ENCODE peak calls at places on chromosome 20, in ten cellular contexts. One of them, this sample, is unnamed.
A peak's percentile ranks its signal among the peaks of the same experiment; 100 is the strongest.

GRCh38 chr20:3092611-3093379 is 8.3 kb upstream of the AVP start:
- DNase-seq in sigmoid colon: no peak
- DNase-seq in esophagus squamous epithelium: no peak
- DNase-seq in PC-9: no peak
- DNase-seq in cardiac muscle cell: no peak
- DNase-seq in adrenal gland: no peak
- DNase-seq in OCI-LY7: no peak
- DNase-seq in breast epithelium: no peak
- DNase-seq in IMR-90: no peak
- DNase-seq in kidney epithelial cell: no peak
- DNase-seq in this sample: no peak

GRCh38 chr20:57716893-57717292 is 7.1 kb upstream of the PMEPA1 start:
- DNase-seq in IMR-90: no peak
- DNase-seq in breast epithelium: no peak
- DNase-seq in cardiac muscle cell: no peak
- DNase-seq in kidney epithelial cell: no peak
- DNase-seq in adrenal gland: no peak
- DNase-seq in esophagus squamous epithelium: no peak
- DNase-seq in OCI-LY7: no peak
- DNase-seq in PC-9: no peak
- DNase-seq in sigmoid colon: no peak
- DNase-seq in this sample: no peak

GRCh38 chr20:51562334-51563140 is 20.0 kb upstream of the NFATC2 start:
- DNase-seq in kidney epithelial cell: peak; percentile 75
- DNase-seq in esophagus squamous epithelium: no peak
- DNase-seq in adrenal gland: peak; percentile 65
- DNase-seq in IMR-90: peak; percentile 95
- DNase-seq in OCI-LY7: no peak
- DNase-seq in sigmoid colon: peak; percentile 94
- DNase-seq in PC-9: peak; percentile 65
- DNase-seq in cardiac muscle cell: peak; percentile 81
- DNase-seq in breast epithelium: peak; percentile 67
- DNase-seq in this sample: peak; percentile 88

GRCh38 chr20:36314734-36315544 is 8.8 kb downstream of the DLGAP4 start:
- DNase-seq in sigmoid colon: peak; percentile 27
- DNase-seq in esophagus squamous epithelium: no peak
- DNase-seq in cardiac muscle cell: no peak
- DNase-seq in kidney epithelial cell: no peak
- DNase-seq in PC-9: no peak
- DNase-seq in breast epithelium: peak; percentile 15
- DNase-seq in adrenal gland: no peak
- DNase-seq in OCI-LY7: no peak
- DNase-seq in IMR-90: no peak
- DNase-seq in this sample: no peak

GRCh38 chr20:33522256-33522820 is 32.4 kb downstream of the CBFA2T2 start:
- DNase-seq in kidney epithelial cell: no peak
- DNase-seq in adrenal gland: no peak
- DNase-seq in esophagus squamous epithelium: no peak
- DNase-seq in OCI-LY7: no peak
- DNase-seq in PC-9: no peak
- DNase-seq in breast epithelium: no peak
- DNase-seq in IMR-90: no peak
- DNase-seq in sigmoid colon: no peak
- DNase-seq in cardiac muscle cell: no peak
- DNase-seq in this sample: no peak

GRCh38 chr20:24701027-24701426 is 231.6 kb downstream of the SYNDIG1 start:
- DNase-seq in sigmoid colon: no peak
- DNase-seq in cardiac muscle cell: no peak
- DNase-seq in PC-9: no peak
- DNase-seq in OCI-LY7: no peak
- DNase-seq in breast epithelium: no peak
- DNase-seq in adrenal gland: no peak
- DNase-seq in kidney epithelial cell: no peak
- DNase-seq in IMR-90: no peak
- DNase-seq in esophagus squamous epithelium: no peak
- DNase-seq in this sample: no peak

GRCh38 chr20:43365691-43366090 is 92.0 kb upstream of the SRSF6 start:
- DNase-seq in breast epithelium: no peak
- DNase-seq in IMR-90: no peak
- DNase-seq in sigmoid colon: no peak
- DNase-seq in OCI-LY7: no peak
- DNase-seq in adrenal gland: no peak
- DNase-seq in cardiac muscle cell: no peak
- DNase-seq in esophagus squamous epithelium: no peak
- DNase-seq in kidney epithelial cell: no peak
- DNase-seq in PC-9: no peak
- DNase-seq in this sample: no peak

GRCh38 chr20:62885808-62886708 is 24.4 kb upstream of the TCFL5 start:
- DNase-seq in esophagus squamous epithelium: no peak
- DNase-seq in IMR-90: no peak
- DNase-seq in breast epithelium: no peak
- DNase-seq in OCI-LY7: no peak
- DNase-seq in kidney epithelial cell: no peak
- DNase-seq in sigmoid colon: no peak
- DNase-seq in cardiac muscle cell: no peak
- DNase-seq in PC-9: no peak
- DNase-seq in adrenal gland: no peak
- DNase-seq in this sample: no peak

GRCh38 chr20:41586784-41587183 is 31.4 kb downstream of the CHD6 start:
- DNase-seq in esophagus squamous epithelium: no peak
- DNase-seq in PC-9: no peak
- DNase-seq in OCI-LY7: no peak
- DNase-seq in cardiac muscle cell: no peak
- DNase-seq in IMR-90: no peak
- DNase-seq in kidney epithelial cell: no peak
- DNase-seq in breast epithelium: no peak
- DNase-seq in adrenal gland: no peak
- DNase-seq in sigmoid colon: no peak
- DNase-seq in this sample: no peak

GRCh38 chr20:45383131-45383530 is 5.0 kb upstream of the TP53TG5 start:
- DNase-seq in sigmoid colon: no peak
- DNase-seq in kidney epithelial cell: no peak
- DNase-seq in breast epithelium: no peak
- DNase-seq in cardiac muscle cell: no peak
- DNase-seq in OCI-LY7: no peak
- DNase-seq in esophagus squamous epithelium: no peak
- DNase-seq in IMR-90: peak; percentile 47
- DNase-seq in PC-9: no peak
- DNase-seq in adrenal gland: no peak
- DNase-seq in this sample: no peak

GRCh38 chr20:24795444-24795843 is 153.6 kb upstream of the CST7 start:
- DNase-seq in breast epithelium: no peak
- DNase-seq in adrenal gland: no peak
- DNase-seq in cardiac muscle cell: no peak
- DNase-seq in kidney epithelial cell: no peak
- DNase-seq in IMR-90: peak; percentile 1
- DNase-seq in OCI-LY7: no peak
- DNase-seq in PC-9: no peak
- DNase-seq in sigmoid colon: no peak
- DNase-seq in esophagus squamous epithelium: no peak
- DNase-seq in this sample: no peak

GRCh38 chr20:11270566-11270965 is 596.8 kb upstream of the JAG1 start:
- DNase-seq in breast epithelium: no peak
- DNase-seq in adrenal gland: no peak
- DNase-seq in PC-9: no peak
- DNase-seq in kidney epithelial cell: no peak
- DNase-seq in IMR-90: no peak
- DNase-seq in cardiac muscle cell: peak; percentile 20
- DNase-seq in esophagus squamous epithelium: no peak
- DNase-seq in sigmoid colon: no peak
- DNase-seq in OCI-LY7: no peak
- DNase-seq in this sample: no peak

GRCh38 chr20:51563597-51564332 is 21.2 kb upstream of the NFATC2 start:
- DNase-seq in breast epithelium: no peak
- DNase-seq in esophagus squamous epithelium: no peak
- DNase-seq in kidney epithelial cell: no peak
- DNase-seq in adrenal gland: peak; percentile 68
- DNase-seq in PC-9: peak; percentile 57
- DNase-seq in cardiac muscle cell: peak; percentile 63
- DNase-seq in sigmoid colon: peak; percentile 86
- DNase-seq in IMR-90: peak; percentile 86
- DNase-seq in OCI-LY7: no peak
- DNase-seq in this sample: peak; percentile 63

GRCh38 chr20:671252-672030 is 4.2 kb downstream of the SCRT2 start:
- DNase-seq in kidney epithelial cell: no peak
- DNase-seq in IMR-90: no peak
- DNase-seq in esophagus squamous epithelium: no peak
- DNase-seq in OCI-LY7: no peak
- DNase-seq in cardiac muscle cell: no peak
- DNase-seq in breast epithelium: no peak
- DNase-seq in adrenal gland: no peak
- DNase-seq in PC-9: no peak
- DNase-seq in sigmoid colon: no peak
- DNase-seq in this sample: no peak

GRCh38 chr20:48635791-48636267 is 192.0 kb downstream of the PREX1 start:
- DNase-seq in esophagus squamous epithelium: no peak
- DNase-seq in PC-9: peak; percentile 50
- DNase-seq in adrenal gland: peak; percentile 78
- DNase-seq in kidney epithelial cell: no peak
- DNase-seq in breast epithelium: no peak
- DNase-seq in cardiac muscle cell: peak; percentile 79
- DNase-seq in IMR-90: peak; percentile 31
- DNase-seq in OCI-LY7: peak; percentile 70
- DNase-seq in sigmoid colon: no peak
- DNase-seq in this sample: peak; percentile 6

GRCh38 chr20:53788253-53789022 is 194.8 kb upstream of the ZNF217 start:
- DNase-seq in OCI-LY7: no peak
- DNase-seq in IMR-90: no peak
- DNase-seq in adrenal gland: no peak
- DNase-seq in sigmoid colon: no peak
- DNase-seq in cardiac muscle cell: no peak
- DNase-seq in esophagus squamous epithelium: no peak
- DNase-seq in kidney epithelial cell: no peak
- DNase-seq in PC-9: no peak
- DNase-seq in breast epithelium: no peak
- DNase-seq in this sample: no peak

GRCh38 chr20:53783768-53784167 is 190.1 kb upstream of the ZNF217 start:
- DNase-seq in kidney epithelial cell: no peak
- DNase-seq in sigmoid colon: no peak
- DNase-seq in cardiac muscle cell: no peak
- DNase-seq in OCI-LY7: no peak
- DNase-seq in breast epithelium: no peak
- DNase-seq in IMR-90: no peak
- DNase-seq in PC-9: no peak
- DNase-seq in adrenal gland: no peak
- DNase-seq in esophagus squamous epithelium: no peak
- DNase-seq in this sample: no peak

GRCh38 chr20:53785320-53785719 is 191.7 kb upstream of the ZNF217 start:
- DNase-seq in adrenal gland: no peak
- DNase-seq in esophagus squamous epithelium: no peak
- DNase-seq in PC-9: peak; percentile 51
- DNase-seq in cardiac muscle cell: no peak
- DNase-seq in breast epithelium: no peak
- DNase-seq in OCI-LY7: no peak
- DNase-seq in sigmoid colon: peak; percentile 13
- DNase-seq in kidney epithelial cell: no peak
- DNase-seq in IMR-90: no peak
- DNase-seq in this sample: no peak

GRCh38 chr20:53786445-53787267 is 193.0 kb upstream of the ZNF217 start:
- DNase-seq in breast epithelium: no peak
- DNase-seq in PC-9: peak; percentile 97
- DNase-seq in cardiac muscle cell: no peak
- DNase-seq in sigmoid colon: no peak
- DNase-seq in adrenal gland: no peak
- DNase-seq in IMR-90: no peak
- DNase-seq in OCI-LY7: peak; percentile 22
- DNase-seq in esophagus squamous epithelium: no peak
- DNase-seq in kidney epithelial cell: no peak
- DNase-seq in this sample: no peak

GRCh38 chr20:53786071-53786444 is 192.4 kb upstream of the ZNF217 start:
- DNase-seq in PC-9: peak; percentile 100
- DNase-seq in IMR-90: no peak
- DNase-seq in esophagus squamous epithelium: no peak
- DNase-seq in breast epithelium: no peak
- DNase-seq in kidney epithelial cell: no peak
- DNase-seq in OCI-LY7: no peak
- DNase-seq in sigmoid colon: no peak
- DNase-seq in adrenal gland: no peak
- DNase-seq in cardiac muscle cell: no peak
- DNase-seq in this sample: no peak
- H3K4me3 ChIP-seq in PC-9: peak overlapping the region; percentile 40
- H3K4me3 ChIP-seq in IMR-90: no peak overlapping the region
- H3K4me3 ChIP-seq in esophagus squamous epithelium: no peak overlapping the region
- H3K4me3 ChIP-seq in breast epithelium: no peak overlapping the region
- H3K4me3 ChIP-seq in kidney epithelial cell: no peak overlapping the region
- H3K4me3 ChIP-seq in OCI-LY7: no peak overlapping the region
- H3K4me3 ChIP-seq in sigmoid colon: no peak overlapping the region
- H3K4me3 ChIP-seq in adrenal gland: no peak overlapping the region
- H3K4me3 ChIP-seq in cardiac muscle cell: no peak overlapping the region
- H3K4me3 ChIP-seq in this sample: no peak overlapping the region

GRCh38 chr20:38452880-38453624 is 17.9 kb upstream of the SNHG17 start:
- DNase-seq in sigmoid colon: peak; percentile 39
- DNase-seq in breast epithelium: peak; percentile 31
- DNase-seq in adrenal gland: peak; percentile 33
- DNase-seq in esophagus squamous epithelium: no peak
- DNase-seq in PC-9: no peak
- DNase-seq in IMR-90: peak; percentile 74
- DNase-seq in cardiac muscle cell: no peak
- DNase-seq in OCI-LY7: no peak
- DNase-seq in kidney epithelial cell: no peak
- DNase-seq in this sample: no peak
- TF ChIP-seq CTCF in sigmoid colon: no peak
- TF ChIP-seq CTCF in breast epithelium: no peak
- TF ChIP-seq CTCF in adrenal gland: no peak
- TF ChIP-seq CTCF in esophagus squamous epithelium: no peak
- TF ChIP-seq CTCF in PC-9: no peak
- TF ChIP-seq CTCF in IMR-90: no peak
- TF ChIP-seq CTCF in cardiac muscle cell: no peak
- TF ChIP-seq CTCF in OCI-LY7: no peak
- TF ChIP-seq CTCF in kidney epithelial cell: no peak
- TF ChIP-seq CTCF in this sample: no peak

DNA sequence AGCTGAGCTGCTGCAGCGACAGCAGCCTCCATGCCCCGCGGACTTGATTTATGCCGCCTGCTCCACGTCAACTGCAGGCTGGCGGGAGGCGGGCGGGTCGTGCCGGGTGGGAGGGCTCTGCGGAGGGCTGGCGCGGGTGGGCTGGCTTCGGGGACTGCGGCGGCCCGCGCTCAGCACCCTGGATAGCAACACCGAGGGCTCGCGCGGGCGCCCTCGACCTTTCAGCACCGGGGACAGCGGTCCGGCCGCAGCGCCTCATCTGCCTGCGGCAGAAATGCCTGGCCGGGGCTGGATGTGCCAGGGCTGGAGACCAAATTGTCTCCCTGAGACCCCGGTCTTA is 792 bp downstream of the SNAP25 start:
- DNase-seq in esophagus squamous epithelium: no peak
- DNase-seq in PC-9: no peak
- DNase-seq in cardiac muscle cell: peak; percentile 91
- DNase-seq in IMR-90: peak; percentile 53
- DNase-seq in OCI-LY7: peak; percentile 35
- DNase-seq in adrenal gland: peak; percentile 81
- DNase-seq in breast epithelium: peak; percentile 61
- DNase-seq in kidney epithelial cell: no peak
- DNase-seq in sigmoid colon: peak; percentile 71
- DNase-seq in this sample: no peak
- H3K4me3 ChIP-seq in esophagus squamous epithelium: no peak overlapping the region
- H3K4me3 ChIP-seq in PC-9: no peak overlapping the region
- H3K4me3 ChIP-seq in cardiac muscle cell: peak overlapping the region; percentile 68
- H3K4me3 ChIP-seq in IMR-90: peak overlapping the region; percentile 77
- H3K4me3 ChIP-seq in OCI-LY7: no peak overlapping the region
- H3K4me3 ChIP-seq in adrenal gland: no peak overlapping the region
- H3K4me3 ChIP-seq in breast epithelium: peak overlapping the region; percentile 52
- H3K4me3 ChIP-seq in kidney epithelial cell: peak overlapping the region; percentile 55
- H3K4me3 ChIP-seq in sigmoid colon: no peak overlapping the region
- H3K4me3 ChIP-seq in this sample: peak overlapping the region; percentile 64

GRCh38 chr20:63957004-63957689 is 931 bp upstream of the UCKL1 start:
- DNase-seq in esophagus squamous epithelium: no peak
- DNase-seq in OCI-LY7: peak; percentile 73
- DNase-seq in adrenal gland: peak; percentile 71
- DNase-seq in sigmoid colon: peak; percentile 85
- DNase-seq in IMR-90: peak; percentile 49
- DNase-seq in cardiac muscle cell: peak; percentile 64
- DNase-seq in PC-9: peak; percentile 71
- DNase-seq in kidney epithelial cell: no peak
- DNase-seq in breast epithelium: no peak
- DNase-seq in this sample: no peak
- TF ChIP-seq CTCF in esophagus squamous epithelium: peak; percentile 32
- TF ChIP-seq CTCF in OCI-LY7: peak; percentile 32
- TF ChIP-seq CTCF in adrenal gland: peak; percentile 20
- TF ChIP-seq CTCF in sigmoid colon: no peak
- TF ChIP-seq CTCF in IMR-90: no peak
- TF ChIP-seq CTCF in cardiac muscle cell: peak; percentile 14
- TF ChIP-seq CTCF in PC-9: no peak
- TF ChIP-seq CTCF in kidney epithelial cell: peak; percentile 20
- TF ChIP-seq CTCF in breast epithelium: no peak
- TF ChIP-seq CTCF in this sample: no peak

This sample was measured in retinal pigment epithelial cell.